ENCODE peak calls at places on chromosomes 2 and 18, in six cellular contexts. P is choroid plexus epithelial cell; K is BJ; Z is NCI-H146; O is CD8-positive, alpha-beta T cell; X is LoVo. S is an unnamed sample.

GRCh38 chr18:23337599-23338444 is 115.3 kb upstream of the RIOK3 start:
- DNase-seq in P (peak; percentile 55), K (no peak), Z (peak; percentile 86), O (no peak), X (no peak), S (no peak)

GRCh38 chr2:17539993-17540812 is at the start of gene VSNL1:
- DNase-seq in P (peak; percentile 66), K (no peak), Z (peak; percentile 81), O (no peak), X (peak; percentile 92), S (peak; percentile 85)

GRCh38 chr18:33700513-33700976 is 122.5 kb downstream of the ASXL3 start:
- DNase-seq in P (no peak), K (no peak), Z (no peak), O (no peak), X (no peak), S (no peak)

GRCh38 chr2:45010706-45011036 is 1.4 kb upstream of the SIX2 start:
- DNase-seq in P (no peak), K (no peak), Z (no peak), O (no peak), X (no peak), S (no peak)

GRCh38 chr2:42086500-42086953 is 38.7 kb downstream of the PKDCC start:
- DNase-seq in P (peak; percentile 84), K (no peak), Z (peak; percentile 70), O (peak; percentile 28), X (peak; percentile 61), S (peak; percentile 49)

GRCh38 chr2:177816740-177817139 is 255.8 kb downstream of the PDE11A start:
- DNase-seq in P (no peak), K (no peak), Z (no peak), O (no peak), X (no peak), S (no peak)

GRCh38 chr18:44733069-44733753 is 52.5 kb downstream of the SETBP1 start:
- DNase-seq in P (peak; percentile 73), K (peak; percentile 60), Z (no peak), O (no peak), X (no peak), S (no peak)

GRCh38 chr2:180662555-180662954 is 317.9 kb upstream of the UBE2E3 start:
- DNase-seq in P (no peak), K (no peak), Z (no peak), O (no peak), X (no peak), S (no peak)

GRCh38 chr2:64857581-64858471 is 131.4 kb upstream of the SLC1A4 start:
- DNase-seq in P (peak; percentile 68), K (no peak), Z (no peak), O (no peak), X (no peak), S (no peak)

GRCh38 chr2:39118786-39119499 is 1.9 kb downstream of the SOS1 start:
- DNase-seq in P (peak; percentile 42), K (no peak), Z (no peak), O (no peak), X (no peak), S (no peak)

GRCh38 chr18:37630326-37630725 is 64.7 kb upstream of the CELF4 start:
- DNase-seq in P (no peak), K (no peak), Z (no peak), O (no peak), X (no peak), S (no peak)

GRCh38 chr18:62976227-62976626 is 260.9 kb downstream of the PHLPP1 start:
- DNase-seq in P (no peak), K (no peak), Z (no peak), O (no peak), X (peak; percentile 18), S (no peak)

GRCh38 chr2:204012081-204012653 is 75.6 kb downstream of the ICOS start:
- DNase-seq in P (no peak), K (no peak), Z (peak; percentile 24), O (no peak), X (no peak), S (peak; percentile 87)

GRCh38 chr2:150513647-150514046 is 26.2 kb upstream of the RND3 start:
- DNase-seq in P (peak; percentile 56), K (no peak), Z (no peak), O (no peak), X (no peak), S (no peak)

GRCh38 chr2:24228470-24228869 is 53.6 kb downstream of the FAM228A start:
- DNase-seq in P (peak; percentile 38), K (no peak), Z (peak; percentile 38), O (no peak), X (no peak), S (no peak)

GRCh38 chr2:62471404-62471803 is 34.6 kb downstream of the TMEM17 start:
- DNase-seq in P (no peak), K (no peak), Z (no peak), O (no peak), X (no peak), S (no peak)

GRCh38 chr2:168920504-168921157 is 19.5 kb downstream of the G6PC2 start:
- DNase-seq in P (peak; percentile 61), K (no peak), Z (peak; percentile 6), O (no peak), X (peak; percentile 51), S (no peak)

GRCh38 chr2:74944987-74945782 is 13.3 kb upstream of the POLE4 start:
- DNase-seq in P (peak; percentile 14), K (no peak), Z (no peak), O (no peak), X (no peak), S (no peak)

GRCh38 chr18:46215902-46216723 is 111.9 kb downstream of the HAUS1 start:
- DNase-seq in P (no peak), K (no peak), Z (no peak), O (no peak), X (no peak), S (no peak)

GRCh38 chr2:149686677-149687427 is 99.3 kb upstream of the MMADHC start:
- DNase-seq in P (no peak), K (no peak), Z (no peak), O (no peak), X (no peak), S (no peak)

GRCh38 chr18:41073372-41073954 is 881.6 kb upstream of the PIK3C3 start:
- DNase-seq in P (peak; percentile 83), K (peak; percentile 77), Z (no peak), O (no peak), X (no peak), S (no peak)

GRCh38 chr2:118970396-118971135 is 28.6 kb downstream of the MARCO start:
- DNase-seq in P (no peak), K (no peak), Z (no peak), O (no peak), X (no peak), S (no peak)

GRCh38 chr2:37553411-37554156 is 117.9 kb downstream of the CDC42EP3 start:
- DNase-seq in P (no peak), K (no peak), Z (no peak), O (no peak), X (no peak), S (no peak)

GRCh38 chr2:133812826-133813617 is 244.8 kb upstream of the NCKAP5 start:
- DNase-seq in P (no peak), K (no peak), Z (no peak), O (no peak), X (no peak), S (no peak)

GRCh38 chr18:51522821-51523220 is 325.3 kb upstream of the MEX3C start:
- DNase-seq in P (peak; percentile 5), K (no peak), Z (no peak), O (no peak), X (no peak), S (no peak)

GRCh38 chr2:239235311-239235710 is 165.5 kb downstream of the HDAC4 start:
- DNase-seq in P (no peak), K (no peak), Z (no peak), O (no peak), X (no peak), S (no peak)

GRCh38 chr18:32851936-32852335 is 79.1 kb upstream of the KLHL14 start:
- DNase-seq in P (peak; percentile 5), K (no peak), Z (no peak), O (no peak), X (no peak), S (no peak)

GRCh38 chr2:32727157-32727556 is 99.3 kb downstream of the TTC27 start:
- DNase-seq in P (no peak), K (no peak), Z (no peak), O (no peak), X (no peak), S (no peak)